ENCODE peak calls at places on chromosomes 7 and 10, in nine cellular contexts. I is ovary, E is transverse colon, R is HepG2, G is stomach, D is sigmoid colon, X is A549, C is GM12878, T is suprapubic skin. Y is an unnamed sample.

GRCh38 chr10:24344279-24344678 is 135.3 kb downstream of the KIAA1217 start:
- DNase-seq in I (no peak), E (no peak), R (peak; percentile 4), G (no peak), D (no peak), X (no peak), C (no peak), T (no peak), Y (no peak)

GRCh38 chr7:129438281-129438838 is 4.1 kb downstream of the STRIP2 start:
- DNase-seq in I (no peak), E (no peak), R (no peak), G (no peak), D (no peak), X (no peak), C (no peak), T (no peak), Y (no peak)

GRCh38 chr10:93413252-93413689 is 68.9 kb downstream of the MYOF start:
- DNase-seq in I (no peak), E (no peak), R (no peak), G (no peak), D (no peak), X (no peak), C (no peak), T (no peak), Y (no peak)

GRCh38 chr10:93577565-93577964 is 11.1 kb downstream of the FFAR4 start:
- DNase-seq in I (no peak), E (no peak), R (no peak), G (no peak), D (no peak), X (no peak), C (no peak), T (no peak), Y (no peak)

GRCh38 chr7:95904099-95904498 is 131.7 kb downstream of the DYNC1I1 start:
- DNase-seq in I (no peak), E (no peak), R (no peak), G (no peak), D (no peak), X (no peak), C (no peak), T (no peak), Y (peak; percentile 36)

GRCh38 chr7:26156454-26157365 is 4.7 kb downstream of the NFE2L3 start:
- DNase-seq in I (no peak), E (peak; percentile 36), R (peak; percentile 81), G (no peak), D (no peak), X (peak; percentile 44), C (peak; percentile 84), T (no peak), Y (no peak)

GRCh38 chr7:108235451-108236061 is 105.4 kb upstream of the LAMB4 start:
- DNase-seq in I (no peak), E (no peak), R (no peak), G (no peak), D (no peak), X (peak; percentile 70), C (no peak), T (no peak), Y (no peak)

GRCh38 chr7:48107926-48108472 is 18.9 kb downstream of the UPP1 start:
- DNase-seq in I (no peak), E (no peak), R (no peak), G (no peak), D (no peak), X (no peak), C (no peak), T (no peak), Y (no peak)

GRCh38 chr7:2926120-2926897 is 82.2 kb upstream of the GNA12 start:
- DNase-seq in I (no peak), E (no peak), R (no peak), G (no peak), D (peak; percentile 44), X (no peak), C (no peak), T (peak; percentile 37), Y (no peak)

GRCh38 chr10:68133553-68133952 is 24.3 kb downstream of the MYPN start:
- DNase-seq in I (no peak), E (no peak), R (no peak), G (peak; percentile 51), D (no peak), X (no peak), C (no peak), T (no peak), Y (no peak)

GRCh38 chr10:100319736-100320135 is 10.3 kb downstream of the PKD2L1 start:
- DNase-seq in I (no peak), E (no peak), R (no peak), G (no peak), D (no peak), X (no peak), C (no peak), T (no peak), Y (no peak)

GRCh38 chr10:27865221-27865635 is 119.6 kb upstream of the MKX start:
- DNase-seq in I (no peak), E (no peak), R (no peak), G (no peak), D (no peak), X (no peak), C (no peak), T (no peak), Y (no peak)

GRCh38 chr7:102273749-102274712 is 12.6 kb upstream of the SH2B2 start:
- DNase-seq in I (no peak), E (peak; percentile 87), R (peak; percentile 96), G (peak; percentile 59), D (no peak), X (peak; percentile 93), C (no peak), T (no peak), Y (no peak)

GRCh38 chr10:124414077-124414476 is 4.6 kb downstream of the OAT start:
- DNase-seq in I (no peak), E (no peak), R (no peak), G (no peak), D (no peak), X (no peak), C (no peak), T (no peak), Y (no peak)

DNA sequence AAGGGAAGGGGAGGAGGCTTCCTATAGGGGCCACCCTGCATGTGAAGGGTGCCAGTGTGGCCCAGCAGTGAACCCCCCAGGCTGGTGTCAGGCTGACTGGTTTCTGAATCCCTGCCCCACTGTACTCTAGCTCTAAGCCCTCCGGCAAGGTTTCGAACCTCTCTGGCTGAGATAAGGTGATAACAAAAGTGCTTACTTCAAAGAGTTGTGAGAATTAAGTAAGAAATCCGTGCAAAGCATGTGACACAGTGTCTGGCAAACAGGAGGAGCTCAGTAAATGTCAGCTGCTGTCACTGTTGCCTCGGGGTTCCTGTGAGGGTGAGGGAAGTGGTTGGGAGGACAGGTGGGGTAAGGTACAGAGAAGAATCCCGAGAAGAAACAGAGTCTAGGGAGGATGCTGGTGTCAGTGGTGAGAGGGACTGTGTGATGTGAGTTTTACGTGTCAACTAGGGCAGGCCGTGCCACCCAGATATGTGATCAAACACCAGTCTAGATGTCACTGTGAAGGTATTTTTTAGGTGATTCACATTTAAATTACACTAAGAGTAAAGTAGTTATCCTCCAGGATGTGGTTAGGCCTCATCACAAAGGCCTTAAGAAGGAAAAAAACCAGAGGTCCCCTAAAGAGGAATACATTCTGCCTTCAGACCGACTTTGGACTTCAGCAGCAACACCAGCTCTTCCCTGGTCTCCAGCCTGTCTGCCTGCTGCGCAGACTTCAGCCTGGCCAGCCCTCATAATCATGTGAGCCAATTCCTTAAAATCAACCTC is 64.4 kb downstream of the BPGM start:
- DNase-seq in I (no peak), E (no peak), R (no peak), G (no peak), D (no peak), X (no peak), C (no peak), T (no peak), Y (no peak)
- TF ChIP-seq POLR2A in I (no peak), E (no peak), R (no peak), G (no peak), D (no peak), X (no peak), C (no peak), T (no peak), Y (no peak)

GRCh38 chr10:76435154-76435553 is 1003.7 kb downstream of the LRMDA start:
- DNase-seq in I (no peak), E (no peak), R (no peak), G (no peak), D (no peak), X (no peak), C (no peak), T (no peak), Y (no peak)
- TF ChIP-seq CTCF in I (no peak), E (no peak), R (no peak), G (no peak), D (no peak), X (no peak), C (no peak), T (peak; percentile 20), Y (no peak)

DNA sequence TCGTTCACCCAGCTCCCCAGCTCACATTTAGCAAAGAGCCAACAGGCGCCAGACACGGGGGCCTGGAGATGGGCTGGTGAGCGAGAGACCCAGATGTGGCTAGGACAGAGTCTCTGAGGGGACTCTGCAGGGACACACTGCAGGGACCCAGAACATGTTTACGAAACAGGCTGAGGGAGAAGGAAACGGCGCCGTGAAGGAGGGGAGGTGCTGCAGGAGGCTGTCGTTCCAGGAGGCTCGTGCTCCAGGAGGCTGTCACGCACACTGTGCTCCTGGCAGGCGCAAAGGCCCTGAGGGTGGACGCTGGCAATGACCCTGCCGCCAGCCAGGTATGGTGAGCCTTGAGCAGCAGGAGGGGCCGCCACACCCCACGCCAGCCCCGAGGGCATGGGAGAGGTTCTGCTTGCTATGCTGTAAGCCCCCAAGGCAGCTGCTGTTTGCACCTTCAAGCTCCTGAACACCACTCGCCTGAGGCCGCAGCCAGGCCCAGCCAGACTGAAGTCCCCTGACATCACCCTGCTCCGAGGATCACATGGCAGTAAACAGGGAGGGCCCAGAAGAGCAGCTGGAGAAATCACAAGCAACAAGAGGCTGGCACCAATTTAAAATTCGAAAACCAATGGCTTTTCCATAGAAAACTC is 27.3 kb downstream of the ADAP1 start:
- DNase-seq in I (peak; percentile 28), E (peak; percentile 49), R (peak; percentile 31), G (peak; percentile 16), D (peak; percentile 54), X (no peak), C (no peak), T (peak; percentile 60), Y (peak; percentile 12)
- TF ChIP-seq EP300 in I (no peak), E (no peak), R (no peak), G (no peak), D (no peak), X (no peak), C (no peak), T (no peak), Y (peak; percentile 64)

GRCh38 chr10:73799899-73800559 is 11.4 kb downstream of the NDST2 start:
- DNase-seq in I (no peak), E (no peak), R (no peak), G (no peak), D (no peak), X (no peak), C (no peak), T (no peak), Y (no peak)

GRCh38 chr10:73796766-73797165 is 11.4 kb downstream of the ZSWIM8 start:
- DNase-seq in I (no peak), E (no peak), R (no peak), G (no peak), D (peak; percentile 60), X (no peak), C (no peak), T (no peak), Y (no peak)

GRCh38 chr10:73798927-73799563 is 12.4 kb downstream of the NDST2 start:
- DNase-seq in I (no peak), E (no peak), R (no peak), G (no peak), D (peak; percentile 63), X (no peak), C (no peak), T (no peak), Y (no peak)

GRCh38 chr10:73798087-73798486 is 12.7 kb downstream of the ZSWIM8 start:
- DNase-seq in I (no peak), E (no peak), R (no peak), G (no peak), D (peak; percentile 62), X (no peak), C (no peak), T (no peak), Y (no peak)

GRCh38 chr10:73797324-73798025 is 12.1 kb downstream of the ZSWIM8 start:
- DNase-seq in I (no peak), E (no peak), R (no peak), G (no peak), D (peak; percentile 64), X (no peak), C (no peak), T (no peak), Y (no peak)
- TF ChIP-seq POLR2A in I (no peak), E (no peak), R (no peak), G (no peak), D (no peak), X (no peak), C (no peak), T (no peak), Y (no peak)

Y was measured in tibial nerve.